ENCODE peak calls at places on chromosomes 16 and 17, in seven cellular contexts. M, K, F, S, D, A and N are unnamed samples. For H3K9me2 and H3K36me3, the result is how much of the 10 kb centered on the place peaks cover.

GRCh38 chr17:28684963-28685362 is 23.0 kb downstream of the SUPT6H start:
- DNase-seq in D (peak), M (no peak), A (no peak), F (peak), S (no peak), K (no peak), N (peak)

GRCh38 chr16:73232555-73233422 is 184.9 kb upstream of the ZFHX3 start:
- DNase-seq in A (no peak), F (no peak), D (peak), K (peak), S (no peak), M (no peak), N (peak)

GRCh38 chr17:70158180-70158579 is 11.2 kb upstream of the KCNJ2 start:
- DNase-seq in D (no peak), S (no peak), F (no peak), K (no peak), M (no peak), A (no peak), N (no peak)

GRCh38 chr16:87802670-87803069 is 36.9 kb upstream of the KLHDC4 start:
- DNase-seq in A (no peak), S (no peak), D (no peak), M (no peak), K (no peak), F (no peak), N (no peak)

GRCh38 chr17:44266402-44267164 is 1.4 kb downstream of the SLC4A1 start:
- DNase-seq in M (no peak), F (peak), A (no peak), D (peak), K (no peak), S (no peak), N (no peak)

GRCh38 chr17:77535892-77536291 is 395.1 kb downstream of the SEC14L1 start:
- DNase-seq in K (no peak), M (no peak), D (no peak), S (no peak), A (no peak), F (peak), N (no peak)

GRCh38 chr16:75614247-75614897 is 8.7 kb downstream of the ADAT1 start:
- DNase-seq in S (no peak), M (no peak), F (peak), D (peak), K (no peak), A (no peak), N (no peak)

GRCh38 chr17:43857141-43857540 is 10.2 kb downstream of the CD300LG start:
- DNase-seq in A (no peak), K (no peak), S (no peak), M (no peak), D (no peak), F (no peak), N (no peak)

GRCh38 chr16:51731160-51731559 is 580.1 kb upstream of the SALL1 start:
- DNase-seq in A (no peak), D (no peak), F (no peak), K (no peak), S (no peak), M (no peak), N (no peak)

GRCh38 chr16:31371008-31371407 is 16.0 kb downstream of the ITGAX start:
- DNase-seq in K (no peak), S (no peak), A (no peak), M (no peak), D (no peak), F (no peak), N (no peak)

GRCh38 chr17:15086776-15087175 is 178.3 kb downstream of the PMP22 start:
- DNase-seq in F (no peak), K (no peak), A (no peak), D (no peak), M (peak), S (no peak), N (no peak)

GRCh38 chr17:15081008-15081407 is 184.1 kb downstream of the PMP22 start:
- DNase-seq in S (no peak), K (no peak), A (no peak), D (no peak), F (no peak), M (peak), N (no peak)

GRCh38 chr17:15087946-15088345 is 177.2 kb downstream of the PMP22 start:
- DNase-seq in K (no peak), A (no peak), M (no peak), F (no peak), D (no peak), S (no peak), N (no peak)

GRCh38 chr17:15083225-15083624 is 181.9 kb downstream of the PMP22 start:
- DNase-seq in D (no peak), K (no peak), S (no peak), F (peak), M (no peak), A (no peak), N (no peak)
- H3K9me2 ChIP-seq in D (under half), K (under half), S (under half), F (under half), M (under half), A (under half), N (under half)

GRCh38 chr17:79235808-79236207 is 161.2 kb downstream of the ENGASE start:
- DNase-seq in A (no peak), F (no peak), K (no peak), S (no peak), M (no peak), D (no peak), N (no peak)
- TF ChIP-seq EZH2 in A (no peak), F (no peak), K (no peak), S (no peak), M (no peak), D (no peak), N (no peak)

GRCh38 chr16:782263-782662 is 5.9 kb downstream of the RPUSD1 start:
- DNase-seq in S (no peak), A (no peak), M (no peak), K (no peak), D (no peak), F (no peak), N (no peak)
- H3K36me3 ChIP-seq in S (under half), A (under half), M (under half), K (under half), D (under half), F (under half), N (under half)

GRCh38 chr16:24838554-24839266 is 7.1 kb upstream of the SLC5A11 start:
- DNase-seq in K (no peak), M (no peak), F (peak), S (no peak), A (peak), D (peak), N (peak)
- H3K9me2 ChIP-seq in K (under half), M (under half), F (under half), S (under half), A (under half), D (under half), N (under half)

GRCh38 chr17:74920306-74920620 is 2.8 kb downstream of the USH1G start:
- DNase-seq in K (no peak), A (no peak), S (no peak), D (no peak), F (no peak), M (no peak), N (peak)
- TF ChIP-seq EZH2 in K (no peak), A (no peak), S (no peak), D (no peak), F (no peak), M (no peak), N (no peak)